ENCODE peak calls at places on chromosomes 1 and 21, in five cellular contexts. V is T-cell; F is stimulated activated CD4-positive, alpha-beta T cell treated with anti-CD3 and anti-CD28 coated beads, Interleukin-2, amount 100 ng/mL, for 48 hours; A is skeletal muscle cell; Q is GM19239. T is an unnamed sample.

GRCh38 chr21:27388835-27389234 is 421.9 kb upstream of the ADAMTS5 start:
- DNase-seq in V (no peak), F (no peak), A (no peak), Q (no peak), T (no peak)

GRCh38 chr1:43705982-43706597 is 1.2 kb upstream of the ST3GAL3 start:
- DNase-seq in V (no peak), F (no peak), A (no peak), Q (no peak), T (no peak)

GRCh38 chr1:84145051-84145450 is 980 bp downstream of the PRKACB start:
- DNase-seq in V (peak), F (no peak), A (no peak), Q (no peak), T (no peak)

GRCh38 chr1:223845810-223846667 is at the start of gene TP53BP2:
- DNase-seq in V (peak), F (peak), A (peak), Q (peak), T (peak)

GRCh38 chr21:14864211-14865021 is 200.4 kb downstream of the NRIP1 start:
- DNase-seq in V (peak), F (peak), A (peak), Q (no peak), T (peak)

GRCh38 chr1:234125283-234125682 is 220.8 kb downstream of the SLC35F3 start:
- DNase-seq in V (no peak), F (peak), A (no peak), Q (no peak), T (no peak)

GRCh38 chr1:51316764-51317120 is 13.6 kb downstream of the TTC39A start:
- DNase-seq in V (no peak), F (no peak), A (no peak), Q (no peak), T (no peak)

GRCh38 chr1:52629021-52629643 is 3.8 kb upstream of the SHISAL2A start:
- DNase-seq in V (no peak), F (no peak), A (no peak), Q (no peak), T (no peak)

GRCh38 chr1:22709891-22710687 is 550 bp upstream of the EPHB2 start:
- DNase-seq in V (no peak), F (peak), A (no peak), Q (peak), T (peak)

GRCh38 chr1:18091660-18092446 is 15.7 kb upstream of the IGSF21 start:
- DNase-seq in V (no peak), F (no peak), A (peak), Q (no peak), T (peak)

T was measured in AG09309.